ENCODE peak calls at places on chromosomes 4 and X, in four cellular contexts. X is T-helper 2 cell, G is SIG-M5, S is cardiac fibroblast. K is an unnamed sample.

GRCh38 chrX:87813566-87813965 is 296.0 kb downstream of the KLHL4 start:
- DNase-seq in G (no peak), X (no peak), S (peak; percentile 0), K (no peak)

GRCh38 chrX:20802036-20802435 is 535.3 kb upstream of the RPS6KA3 start:
- DNase-seq in S (peak; percentile 10), X (no peak), G (no peak), K (no peak)

GRCh38 chrX:13215729-13216128 is 104.1 kb downstream of the ATXN3L start:
- DNase-seq in S (peak; percentile 72), G (no peak), X (no peak), K (no peak)

GRCh38 chrX:106726485-106727437 is at the start of gene RNF128:
- DNase-seq in X (no peak), S (peak; percentile 12), G (no peak), K (peak; percentile 9)

GRCh38 chr4:29081230-29081955 is 1638.8 kb upstream of the PCDH7 start:
- DNase-seq in G (no peak), S (peak; percentile 32), X (no peak), K (no peak)

GRCh38 chr4:2931765-2932560 is 31.2 kb downstream of the NOP14 start:
- DNase-seq in S (no peak), X (peak; percentile 26), G (peak; percentile 44), K (no peak)

GRCh38 chr4:146299605-146300004 is 85.3 kb downstream of the REELD1 start:
- DNase-seq in G (no peak), X (no peak), S (no peak), K (no peak)

GRCh38 chr4:111839186-111839585 is 306.1 kb upstream of the FAM241A start:
- DNase-seq in S (no peak), X (no peak), G (no peak), K (no peak)

GRCh38 chr4:33650036-33650435 is 2594.3 kb downstream of the ARAP2 start:
- DNase-seq in S (no peak), X (no peak), G (no peak), K (no peak)

GRCh38 chr4:36601864-36602263 is 320.4 kb downstream of the DTHD1 start:
- DNase-seq in X (no peak), S (no peak), G (no peak), K (no peak)

GRCh38 chr4:1359161-1359535 is 12.1 kb downstream of the UVSSA start:
- DNase-seq in X (no peak), G (no peak), S (no peak), K (no peak)

GRCh38 chr4:26272654-26273307 is 48.0 kb upstream of the RBPJ start:
- DNase-seq in G (peak; percentile 59), X (no peak), S (no peak), K (no peak)